ENCODE peak calls at places on chromosomes 7 and 10, in six cellular contexts. T is HTR-8/SVneo; D is activated CD4-positive, alpha-beta T cell treated with anti-CD3 and anti-CD28 coated beads for 24 hours; Z is activated T-cell treated with anti-CD3 and anti-CD28 coated beads, Interleukin-2, amount 50 U/mL, for 1 hour; Y is amygdala; J is fibroblast of lung. R is an unnamed sample.
A peak's percentile ranks its signal among the peaks of the same experiment; 100 is the strongest.

GRCh38 chr10:104232613-104233102 is 494 bp upstream of the CFAP43 start:
- DNase-seq in T (no peak), D (no peak), Z (no peak), Y (no peak), J (no peak), R (no peak)

GRCh38 chr7:7719235-7719634 is 828 bp upstream of the RPA3 start:
- DNase-seq in T (peak; percentile 72), D (no peak), Z (no peak), Y (no peak), J (peak; percentile 98), R (peak; percentile 50)

GRCh38 chr10:24446739-24447138 is 237.8 kb downstream of the KIAA1217 start:
- DNase-seq in T (no peak), D (no peak), Z (no peak), Y (no peak), J (peak; percentile 98), R (peak; percentile 86)

GRCh38 chr10:119431034-119431767 is 111.3 kb downstream of the RGS10 start:
- DNase-seq in T (no peak), D (no peak), Z (no peak), Y (no peak), J (peak; percentile 16), R (no peak)

GRCh38 chr10:126674741-126675515 is 4.4 kb upstream of the C10orf90 start:
- DNase-seq in T (no peak), D (no peak), Z (no peak), Y (no peak), J (no peak), R (no peak)

GRCh38 chr7:157011333-157012112 is 1.1 kb upstream of the MNX1 start:
- DNase-seq in T (no peak), D (no peak), Z (no peak), Y (no peak), J (no peak), R (no peak)

GRCh38 chr7:151439855-151440798 is at the start of gene CRYGN:
- DNase-seq in T (no peak), D (no peak), Z (peak; percentile 52), Y (no peak), J (no peak), R (no peak)

GRCh38 chr7:134081695-134082094 is 45.4 kb upstream of the LRGUK start:
- DNase-seq in T (no peak), D (no peak), Z (no peak), Y (no peak), J (no peak), R (no peak)

GRCh38 chr10:122515588-122516231 is 44.8 kb upstream of the DMBT1 start:
- DNase-seq in T (no peak), D (peak; percentile 32), Z (peak; percentile 59), Y (no peak), J (peak; percentile 80), R (no peak)

GRCh38 chr7:129122751-129123516 is 21.6 kb upstream of the TSPAN33 start:
- DNase-seq in T (no peak), D (no peak), Z (no peak), Y (no peak), J (peak; percentile 30), R (no peak)

GRCh38 chr7:148903504-148903903 is 19.4 kb upstream of the EZH2 start:
- DNase-seq in T (no peak), D (no peak), Z (no peak), Y (no peak), J (no peak), R (no peak)

GRCh38 chr7:19957664-19958063 is 184.2 kb upstream of the TMEM196 start:
- DNase-seq in T (no peak), D (no peak), Z (no peak), Y (no peak), J (peak; percentile 56), R (no peak)

GRCh38 chr10:49111320-49111698 is 4.0 kb downstream of the VSTM4 start:
- DNase-seq in T (no peak), D (no peak), Z (no peak), Y (no peak), J (no peak), R (no peak)

GRCh38 chr10:14545827-14546226 is 215.1 kb upstream of the FRMD4A start:
- DNase-seq in T (peak; percentile 11), D (no peak), Z (no peak), Y (no peak), J (peak; percentile 79), R (no peak)